ENCODE peak calls at places on chromosomes 5 and 9, in five cellular contexts. One of them, this sample, is unnamed.

GRCh38 chr9:84456526-84456925 is 116.0 kb upstream of the SLC28A3 start:
- DNase-seq in HepG2: no peak
- DNase-seq in K562: no peak
- DNase-seq in H1: no peak
- DNase-seq in GM12878: no peak
- DNase-seq in this sample: no peak

GRCh38 chr9:85884236-85884635 is 56.7 kb upstream of the NAA35 start:
- DNase-seq in HepG2: no peak
- DNase-seq in GM12878: no peak
- DNase-seq in H1: no peak
- DNase-seq in K562: no peak
- DNase-seq in this sample: no peak

GRCh38 chr5:128905225-128906110 is 59.8 kb upstream of the SLC27A6 start:
- DNase-seq in GM12878: no peak
- DNase-seq in H1: no peak
- DNase-seq in HepG2: peak
- DNase-seq in K562: peak
- DNase-seq in this sample: no peak

GRCh38 chr5:58944221-58944620 is 361.3 kb downstream of the RAB3C start:
- DNase-seq in H1: no peak
- DNase-seq in GM12878: no peak
- DNase-seq in HepG2: no peak
- DNase-seq in K562: no peak
- DNase-seq in this sample: no peak

GRCh38 chr5:94885931-94886330 is 267.5 kb downstream of the SLF1 start:
- DNase-seq in HepG2: no peak
- DNase-seq in K562: no peak
- DNase-seq in H1: no peak
- DNase-seq in GM12878: no peak
- DNase-seq in this sample: no peak

GRCh38 chr9:127629468-127630081 is 17.5 kb downstream of the STXBP1 start:
- DNase-seq in K562: peak
- DNase-seq in GM12878: no peak
- DNase-seq in HepG2: no peak
- DNase-seq in H1: peak
- DNase-seq in this sample: peak

GRCh38 chr9:127912882-127913281 is 4.0 kb downstream of the ST6GALNAC4 start:
- DNase-seq in GM12878: no peak
- DNase-seq in H1: no peak
- DNase-seq in K562: no peak
- DNase-seq in HepG2: no peak
- DNase-seq in this sample: no peak

GRCh38 chr9:94563548-94563947 is 8.7 kb downstream of the PCAT7 start:
- DNase-seq in H1: no peak
- DNase-seq in GM12878: no peak
- DNase-seq in K562: no peak
- DNase-seq in HepG2: no peak
- DNase-seq in this sample: no peak

GRCh38 chr5:60960591-60960990 is 15.6 kb downstream of the NDUFAF2 start:
- DNase-seq in H1: no peak
- DNase-seq in K562: no peak
- DNase-seq in HepG2: no peak
- DNase-seq in GM12878: no peak
- DNase-seq in this sample: no peak

GRCh38 chr5:139381837-139382361 is 1.2 kb downstream of the SLC23A1 start:
- DNase-seq in H1: no peak
- DNase-seq in HepG2: no peak
- DNase-seq in K562: peak
- DNase-seq in GM12878: no peak
- DNase-seq in this sample: no peak

GRCh38 chr5:15573594-15573993 is 73.6 kb downstream of the FBXL7 start:
- DNase-seq in H1: no peak
- DNase-seq in K562: no peak
- DNase-seq in GM12878: no peak
- DNase-seq in HepG2: no peak
- DNase-seq in this sample: no peak

GRCh38 chr5:72408127-72408526 is 88.0 kb downstream of the PTCD2 start:
- DNase-seq in HepG2: no peak
- DNase-seq in GM12878: no peak
- DNase-seq in H1: no peak
- DNase-seq in K562: no peak
- DNase-seq in this sample: no peak

GRCh38 chr5:68180286-68181038 is 35.1 kb upstream of the PIK3R1 start:
- DNase-seq in H1: no peak
- DNase-seq in K562: no peak
- DNase-seq in GM12878: no peak
- DNase-seq in HepG2: no peak
- DNase-seq in this sample: no peak

GRCh38 chr9:115691686-115692085 is 461.9 kb upstream of the PAPPA start:
- DNase-seq in GM12878: no peak
- DNase-seq in K562: no peak
- DNase-seq in H1: no peak
- DNase-seq in HepG2: no peak
- DNase-seq in this sample: no peak

GRCh38 chr5:77015938-77016569 is 14.2 kb upstream of the AGGF1 start:
- DNase-seq in H1: no peak
- DNase-seq in GM12878: no peak
- DNase-seq in HepG2: peak
- DNase-seq in K562: peak
- DNase-seq in this sample: no peak

GRCh38 chr5:24401767-24402166 is 243.0 kb downstream of the CDH10 start:
- DNase-seq in GM12878: no peak
- DNase-seq in HepG2: no peak
- DNase-seq in K562: no peak
- DNase-seq in H1: no peak
- DNase-seq in this sample: no peak

GRCh38 chr5:150781706-150782614 is 3.4 kb downstream of the SMIM3 start:
- DNase-seq in HepG2: peak
- DNase-seq in K562: no peak
- DNase-seq in H1: no peak
- DNase-seq in GM12878: no peak
- DNase-seq in this sample: no peak

GRCh38 chr9:77575785-77576184 is 72.3 kb downstream of the GNA14 start:
- DNase-seq in K562: peak
- DNase-seq in HepG2: no peak
- DNase-seq in GM12878: no peak
- DNase-seq in H1: no peak
- DNase-seq in this sample: peak

GRCh38 chr5:155147222-155147621 is 133.7 kb downstream of the KIF4B start:
- DNase-seq in K562: no peak
- DNase-seq in H1: no peak
- DNase-seq in GM12878: no peak
- DNase-seq in HepG2: no peak
- DNase-seq in this sample: no peak

GRCh38 chr5:67620386-67621039 is 423.9 kb upstream of the CD180 start:
- DNase-seq in H1: no peak
- DNase-seq in K562: no peak
- DNase-seq in GM12878: no peak
- DNase-seq in HepG2: no peak
- DNase-seq in this sample: no peak

GRCh38 chr5:912356-913091 is 19.8 kb downstream of the TRIP13 start:
- DNase-seq in GM12878: no peak
- DNase-seq in K562: no peak
- DNase-seq in H1: no peak
- DNase-seq in HepG2: no peak
- DNase-seq in this sample: no peak

GRCh38 chr9:21609506-21609905 is 127.4 kb upstream of the IFNE start:
- DNase-seq in HepG2: no peak
- DNase-seq in GM12878: no peak
- DNase-seq in H1: no peak
- DNase-seq in K562: no peak
- DNase-seq in this sample: no peak

GRCh38 chr9:37417857-37418618 is 4.5 kb upstream of the GRHPR start:
- DNase-seq in H1: no peak
- DNase-seq in HepG2: peak
- DNase-seq in GM12878: no peak
- DNase-seq in K562: no peak
- DNase-seq in this sample: no peak

GRCh38 chr5:10396552-10396951 is 43.1 kb downstream of the MARCHF6 start:
- DNase-seq in H1: no peak
- DNase-seq in HepG2: no peak
- DNase-seq in GM12878: no peak
- DNase-seq in K562: no peak
- DNase-seq in this sample: no peak

GRCh38 chr9:123361086-123361730 is 5.2 kb downstream of the CRB2 start:
- DNase-seq in GM12878: no peak
- DNase-seq in H1: no peak
- DNase-seq in K562: peak
- DNase-seq in HepG2: no peak
- DNase-seq in this sample: no peak

GRCh38 chr9:123360161-123361085 is 4.4 kb downstream of the CRB2 start:
- DNase-seq in HepG2: peak
- DNase-seq in K562: peak
- DNase-seq in GM12878: no peak
- DNase-seq in H1: peak
- DNase-seq in this sample: peak

GRCh38 chr9:123362856-123363255 is 6.9 kb downstream of the CRB2 start:
- DNase-seq in K562: no peak
- DNase-seq in H1: no peak
- DNase-seq in GM12878: no peak
- DNase-seq in HepG2: no peak
- DNase-seq in this sample: no peak

GRCh38 chr9:123364241-123364824 is 8.3 kb downstream of the CRB2 start:
- DNase-seq in H1: no peak
- DNase-seq in GM12878: no peak
- DNase-seq in HepG2: no peak
- DNase-seq in K562: no peak
- DNase-seq in this sample: no peak

DNA sequence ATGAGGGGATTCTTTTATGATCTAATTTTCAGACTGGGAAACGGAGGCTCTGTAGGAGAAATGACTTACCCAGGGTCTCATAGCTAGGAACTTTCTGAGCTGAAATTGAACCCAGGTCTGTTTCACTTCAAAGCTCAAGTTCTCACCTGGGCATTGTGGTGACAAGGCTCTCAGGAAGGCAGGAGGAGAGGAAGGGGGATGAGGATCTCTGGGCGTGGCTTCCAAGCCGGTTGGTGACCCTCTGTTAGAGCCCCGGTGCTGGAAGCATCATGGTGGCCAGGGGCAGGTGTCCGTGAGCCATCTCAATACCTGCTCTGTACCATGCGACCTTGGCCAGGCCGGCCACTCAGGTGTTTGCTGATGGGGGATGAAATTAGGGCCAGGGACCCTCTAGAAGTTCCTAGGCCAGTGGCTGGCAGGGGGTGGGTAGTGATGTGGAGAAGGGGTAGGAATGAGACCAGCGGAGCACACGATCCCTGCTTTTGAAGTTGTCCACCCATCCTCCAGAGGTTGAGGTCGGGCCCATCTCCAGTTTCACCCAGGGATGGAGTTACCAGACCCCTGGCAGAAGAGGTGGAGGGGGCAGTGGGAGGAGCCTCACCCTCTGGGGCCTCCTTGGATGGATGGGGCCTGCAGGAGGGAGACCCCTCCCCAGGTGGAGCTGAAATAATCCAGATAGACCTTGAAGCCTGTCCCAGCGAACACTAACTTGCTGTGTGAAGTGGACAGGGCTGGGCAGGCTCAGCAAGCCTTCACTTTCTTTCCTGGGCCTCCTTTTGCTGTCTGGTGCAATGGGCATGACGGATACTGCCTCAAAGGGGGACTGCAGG is 5.9 kb downstream of the CRB2 start:
- DNase-seq in GM12878: no peak
- DNase-seq in HepG2: no peak
- DNase-seq in H1: no peak
- DNase-seq in K562: no peak
- DNase-seq in this sample: no peak
- TF ChIP-seq ATF2 in GM12878: no peak
- TF ChIP-seq ATF2 in HepG2: no peak
- TF ChIP-seq ATF2 in H1: no peak
- TF ChIP-seq ATF2 in K562: no peak
- TF ChIP-seq ATF2 in this sample: no peak

DNA sequence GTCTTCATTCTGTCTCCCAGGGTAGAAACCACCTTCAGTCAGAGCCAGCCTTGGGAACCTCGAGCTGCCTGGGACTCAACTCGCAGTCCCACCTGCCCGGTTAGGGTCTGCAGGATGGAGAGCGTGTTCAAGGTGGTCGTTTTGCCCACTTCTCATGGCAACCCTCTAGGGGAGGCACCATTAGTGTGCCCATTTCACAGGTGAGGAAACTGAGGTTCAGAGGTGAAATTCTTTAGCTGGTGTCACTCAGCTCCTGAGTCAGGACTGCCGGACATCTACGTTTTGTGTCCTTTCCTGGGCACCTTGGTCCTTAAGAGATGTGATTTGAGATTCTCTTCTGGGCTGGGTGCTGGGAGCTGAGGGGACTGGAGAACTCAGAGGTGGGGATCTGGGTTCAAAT is 30.0 kb downstream of the DAB2IP start:
- DNase-seq in GM12878: no peak
- DNase-seq in K562: no peak
- DNase-seq in H1: no peak
- DNase-seq in HepG2: no peak
- DNase-seq in this sample: no peak
- TF ChIP-seq ATF2 in GM12878: no peak
- TF ChIP-seq ATF2 in K562: no peak
- TF ChIP-seq ATF2 in H1: no peak
- TF ChIP-seq ATF2 in HepG2: no peak
- TF ChIP-seq ATF2 in this sample: no peak

GRCh38 chr5:122311888-122312669 is at the start of gene SNCAIP:
- DNase-seq in GM12878: no peak
- DNase-seq in K562: peak
- DNase-seq in H1: peak
- DNase-seq in HepG2: no peak
- DNase-seq in this sample: peak
- TF ChIP-seq ATF2 in GM12878: no peak
- TF ChIP-seq ATF2 in K562: no peak
- TF ChIP-seq ATF2 in H1: no peak
- TF ChIP-seq ATF2 in HepG2: no peak
- TF ChIP-seq ATF2 in this sample: no peak

GRCh38 chr5:123756325-123756664 is 244.3 kb downstream of the CSNK1G3 start:
- DNase-seq in GM12878: no peak
- DNase-seq in K562: no peak
- DNase-seq in HepG2: no peak
- DNase-seq in H1: no peak
- DNase-seq in this sample: no peak
- TF ChIP-seq ATF2 in GM12878: no peak
- TF ChIP-seq ATF2 in K562: no peak
- TF ChIP-seq ATF2 in HepG2: no peak
- TF ChIP-seq ATF2 in H1: no peak
- TF ChIP-seq ATF2 in this sample: no peak

DNA sequence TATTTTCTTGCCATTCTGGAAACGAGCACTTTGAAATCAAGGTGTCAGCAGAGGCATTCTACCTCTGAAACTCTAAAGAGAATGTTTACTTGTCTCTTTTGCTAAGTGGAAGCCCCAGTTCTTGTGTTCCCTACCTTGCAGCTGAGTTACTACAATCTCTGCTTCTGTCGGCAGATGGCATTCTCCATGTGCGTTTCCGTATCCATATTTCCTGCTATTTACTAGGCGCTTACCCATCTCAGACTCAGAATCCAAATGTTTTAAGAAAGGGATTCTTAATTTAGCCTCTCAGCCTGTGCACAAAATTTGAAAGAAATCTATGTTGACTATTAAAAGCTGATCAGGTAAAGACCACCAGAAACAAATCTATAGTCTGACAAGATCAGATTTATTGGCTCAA is 221.3 kb upstream of the FTMT start:
- DNase-seq in H1: no peak
- DNase-seq in K562: no peak
- DNase-seq in GM12878: no peak
- DNase-seq in HepG2: peak
- DNase-seq in this sample: no peak
- TF ChIP-seq ATF2 in H1: no peak
- TF ChIP-seq ATF2 in K562: no peak
- TF ChIP-seq ATF2 in GM12878: no peak
- TF ChIP-seq ATF2 in HepG2: no peak
- TF ChIP-seq ATF2 in this sample: no peak

This sample was measured in WTC11.